ENCODE peak calls at places on chromosomes 11 and 22, in seven cellular contexts. F, X, V, N, G, I and S are unnamed samples.

GRCh38 chr22:29813563-29813962 is 24.5 kb downstream of the ASCC2 start:
- DNase-seq in F (no peak), X (no peak), V (no peak), N (no peak), G (no peak), I (no peak), S (peak)

GRCh38 chr11:66464916-66465315 is 1.8 kb upstream of the PELI3 start:
- DNase-seq in F (no peak), X (no peak), V (no peak), N (no peak), G (no peak), I (no peak), S (no peak)

GRCh38 chr22:29225422-29226090 is 19.9 kb downstream of the EMID1 start:
- DNase-seq in F (no peak), X (no peak), V (no peak), N (no peak), G (no peak), I (no peak), S (no peak)

GRCh38 chr11:4068962-4069361 is 25.6 kb upstream of the RRM1 start:
- DNase-seq in F (no peak), X (no peak), V (no peak), N (no peak), G (no peak), I (no peak), S (no peak)

GRCh38 chr11:30377347-30377746 is 54.4 kb downstream of the ARL14EP start:
- DNase-seq in F (no peak), X (no peak), V (no peak), N (no peak), G (no peak), I (no peak), S (no peak)

GRCh38 chr11:27509953-27510352 is 3.4 kb upstream of the LIN7C start:
- DNase-seq in F (no peak), X (no peak), V (no peak), N (no peak), G (no peak), I (no peak), S (no peak)

GRCh38 chr22:50282361-50283144 is 12.4 kb upstream of the MAPK11 start:
- DNase-seq in F (no peak), X (no peak), V (peak), N (peak), G (no peak), I (peak), S (peak)

GRCh38 chr11:125494987-125495725 is 909 bp downstream of the FEZ1 start:
- DNase-seq in F (no peak), X (no peak), V (peak), N (no peak), G (no peak), I (no peak), S (peak)

GRCh38 chr11:75259711-75260110 is 19.1 kb downstream of the TPBGL start:
- DNase-seq in F (no peak), X (no peak), V (no peak), N (no peak), G (no peak), I (no peak), S (no peak)

GRCh38 chr11:114308689-114309089 is 12.5 kb downstream of the NNMT start:
- DNase-seq in F (no peak), X (no peak), V (no peak), N (no peak), G (no peak), I (no peak), S (no peak)

GRCh38 chr11:134554861-134555260 is 142.8 kb upstream of the B3GAT1 start:
- DNase-seq in F (no peak), X (no peak), V (no peak), N (no peak), G (no peak), I (no peak), S (no peak)

GRCh38 chr22:38696606-38697005 is 4.1 kb downstream of the JOSD1 start:
- DNase-seq in F (no peak), X (no peak), V (no peak), N (no peak), G (peak), I (peak), S (peak)

GRCh38 chr22:20437253-20438065 is at the start of gene SCARF2:
- DNase-seq in F (no peak), X (no peak), V (peak), N (no peak), G (no peak), I (no peak), S (no peak)

GRCh38 chr11:11980841-11981308 is 27.6 kb downstream of the DKK3 start:
- DNase-seq in F (no peak), X (no peak), V (no peak), N (no peak), G (no peak), I (no peak), S (no peak)

GRCh38 chr11:64802370-64803162 is 448 bp downstream of the MAP4K2 start:
- DNase-seq in F (no peak), X (no peak), V (peak), N (no peak), G (no peak), I (no peak), S (peak)

GRCh38 chr22:35648066-35649025 is at the start of gene APOL6:
- DNase-seq in F (no peak), X (no peak), V (no peak), N (peak), G (no peak), I (peak), S (peak)

GRCh38 chr22:46934746-46935491 is 172.5 kb downstream of the TBC1D22A start:
- DNase-seq in F (peak), X (no peak), V (peak), N (no peak), G (no peak), I (peak), S (peak)

GRCh38 chr11:130049260-130049659 is 20.4 kb upstream of the APLP2 start:
- DNase-seq in F (no peak), X (no peak), V (no peak), N (no peak), G (no peak), I (no peak), S (no peak)

GRCh38 chr11:29432719-29433325 is 584.0 kb downstream of the KCNA4 start:
- DNase-seq in F (no peak), X (peak), V (peak), N (peak), G (no peak), I (peak), S (no peak)

GRCh38 chr11:57432017-57432590 is 5.2 kb upstream of the SLC43A3 start:
- DNase-seq in F (no peak), X (no peak), V (no peak), N (no peak), G (no peak), I (no peak), S (no peak)

GRCh38 chr11:117915672-117916235 is 13.4 kb downstream of the TMPRSS13 start:
- DNase-seq in F (no peak), X (no peak), V (no peak), N (no peak), G (no peak), I (no peak), S (no peak)

GRCh38 chr11:2769779-2770555 is 70.2 kb upstream of the KCNQ1OT1 start:
- DNase-seq in F (no peak), X (no peak), V (no peak), N (no peak), G (no peak), I (no peak), S (no peak)

GRCh38 chr22:35480627-35481565 is 59.7 kb upstream of the RASD2 start:
- DNase-seq in F (no peak), X (no peak), V (no peak), N (no peak), G (no peak), I (no peak), S (no peak)

GRCh38 chr11:14617241-14618027 is 26.2 kb upstream of the PDE3B start:
- DNase-seq in F (peak), X (no peak), V (no peak), N (no peak), G (no peak), I (no peak), S (peak)

GRCh38 chr11:68525930-68526329 is 65.4 kb downstream of the PPP6R3 start:
- DNase-seq in F (peak), X (no peak), V (peak), N (no peak), G (no peak), I (no peak), S (peak)

GRCh38 chr22:48748113-48748859 is 1079.4 kb downstream of the BRD1 start:
- DNase-seq in F (no peak), X (no peak), V (no peak), N (no peak), G (no peak), I (no peak), S (no peak)

GRCh38 chr22:38758276-38758945 is 2.6 kb upstream of the SUN2 start:
- DNase-seq in F (no peak), X (no peak), V (no peak), N (no peak), G (peak), I (no peak), S (no peak)

GRCh38 chr11:69293087-69293486 is 868 bp upstream of the MYEOV start:
- DNase-seq in F (no peak), X (no peak), V (no peak), N (peak), G (no peak), I (no peak), S (no peak)

GRCh38 chr11:108160970-108161566 is 39.7 kb downstream of the ACAT1 start:
- DNase-seq in F (no peak), X (no peak), V (no peak), N (no peak), G (no peak), I (no peak), S (no peak)

GRCh38 chr11:60363542-60364525 is 14.5 kb upstream of the MS4A7 start:
- DNase-seq in F (no peak), X (peak), V (peak), N (peak), G (peak), I (peak), S (peak)

GRCh38 chr22:33461698-33462434 is 403.7 kb upstream of the SYN3 start:
- DNase-seq in F (no peak), X (no peak), V (no peak), N (no peak), G (no peak), I (no peak), S (no peak)

GRCh38 chr11:44950036-44950624 is 553 bp downstream of the TP53I11 start:
- DNase-seq in F (no peak), X (peak), V (no peak), N (no peak), G (no peak), I (no peak), S (no peak)

GRCh38 chr22:24803064-24803542 is 2.9 kb upstream of the SGSM1 start:
- DNase-seq in F (no peak), X (no peak), V (peak), N (peak), G (peak), I (peak), S (peak)

GRCh38 chr22:36318442-36318841 is 65.5 kb downstream of the APOL1 start:
- DNase-seq in F (no peak), X (no peak), V (no peak), N (no peak), G (no peak), I (no peak), S (no peak)

GRCh38 chr22:21051145-21051835 is 5.5 kb downstream of the LRRC74B start:
- DNase-seq in F (no peak), X (no peak), V (no peak), N (no peak), G (no peak), I (no peak), S (no peak)

GRCh38 chr11:44380009-44380313 is 70.0 kb upstream of the ALX4 start:
- DNase-seq in F (no peak), X (peak), V (no peak), N (no peak), G (no peak), I (no peak), S (no peak)